ENCODE peak calls at places on chromosomes 7 and 10, in nine cellular contexts. E is kidney, T is suprapubic skin, N is AG04450, U is cardiac fibroblast, I is left ventricle myocardium inferior, A is adrenal gland, M is PC-9, J is breast epithelium. D is an unnamed sample.

GRCh38 chr10:119620771-119621384 is 24.1 kb upstream of the TIAL1 start:
- DNase-seq in J (no peak), M (no peak), N (no peak), I (no peak), U (no peak), T (no peak), E (no peak), A (no peak), D (no peak)

GRCh38 chr7:55441002-55441401 is 75.9 kb downstream of the LANCL2 start:
- DNase-seq in M (no peak), A (no peak), I (no peak), U (no peak), J (no peak), N (no peak), T (no peak), E (no peak), D (no peak)

GRCh38 chr7:142795339-142795863 is 24.6 kb downstream of the PRSS2 start:
- DNase-seq in M (peak), N (no peak), T (peak), E (peak), I (no peak), U (no peak), J (no peak), A (peak), D (no peak)

GRCh38 chr10:6674282-6674681 is 94.2 kb upstream of the PRKCQ start:
- DNase-seq in A (no peak), N (no peak), U (no peak), J (no peak), M (no peak), E (no peak), I (no peak), T (no peak), D (no peak)

GRCh38 chr10:125795111-125795510 is 19.5 kb upstream of the MMP21 start:
- DNase-seq in N (no peak), E (no peak), A (no peak), I (peak), T (no peak), U (no peak), M (no peak), J (no peak), D (no peak)

GRCh38 chr10:114607358-114607998 is 50.6 kb downstream of the ABLIM1 start:
- DNase-seq in N (no peak), I (no peak), M (no peak), J (no peak), U (peak), A (no peak), T (no peak), E (no peak), D (no peak)

GRCh38 chr7:16688249-16688648 is 42.3 kb downstream of the BZW2 start:
- DNase-seq in A (no peak), E (no peak), I (no peak), T (no peak), N (no peak), J (no peak), M (no peak), U (peak), D (no peak)

GRCh38 chr10:86535057-86535882 is 13.7 kb upstream of the WAPL start:
- DNase-seq in N (no peak), I (peak), U (peak), M (peak), A (peak), E (peak), J (peak), T (peak), D (peak)

GRCh38 chr7:150803161-150803860 is 2.7 kb downstream of the TMEM176A start:
- DNase-seq in J (no peak), T (no peak), M (no peak), U (no peak), E (no peak), I (no peak), N (no peak), A (no peak), D (no peak)

GRCh38 chr7:69932034-69932628 is 333.9 kb downstream of the AUTS2 start:
- DNase-seq in E (no peak), A (peak), N (peak), I (no peak), U (peak), M (no peak), T (no peak), J (no peak), D (no peak)

GRCh38 chr7:24843821-24844449 is 86.7 kb upstream of the GSDME start:
- DNase-seq in E (no peak), I (no peak), A (no peak), U (no peak), J (no peak), M (no peak), N (no peak), T (no peak), D (no peak)

GRCh38 chr10:44517635-44518034 is 132.7 kb upstream of the CXCL12 start:
- DNase-seq in J (no peak), A (no peak), E (no peak), I (no peak), U (peak), N (no peak), M (no peak), T (no peak), D (no peak)

GRCh38 chr10:33252794-33253203 is 81.7 kb downstream of the NRP1 start:
- DNase-seq in I (no peak), J (no peak), E (no peak), A (no peak), U (peak), M (no peak), N (peak), T (no peak), D (no peak)

GRCh38 chr10:69089638-69090599 is 2.0 kb downstream of the SRGN start:
- DNase-seq in U (peak), I (no peak), A (peak), T (no peak), J (no peak), N (no peak), M (no peak), E (no peak), D (no peak)

GRCh38 chr7:27107901-27108381 is 5.5 kb upstream of the HOXA2 start:
- DNase-seq in J (no peak), E (peak), I (no peak), A (no peak), U (no peak), M (no peak), N (no peak), T (peak), D (no peak)

GRCh38 chr10:132616995-132617780 is 79.6 kb downstream of the INPP5A start:
- DNase-seq in E (no peak), A (no peak), T (peak), J (peak), M (no peak), N (no peak), I (no peak), U (no peak), D (no peak)

GRCh38 chr10:3853547-3853989 is 68.6 kb upstream of the KLF6 start:
- DNase-seq in T (no peak), E (no peak), N (no peak), A (no peak), I (no peak), U (no peak), M (no peak), J (peak), D (peak)

GRCh38 chr7:11786186-11786585 is 45.8 kb downstream of the THSD7A start:
- DNase-seq in J (no peak), U (peak), T (no peak), I (no peak), A (no peak), N (no peak), E (no peak), M (peak), D (peak)

GRCh38 chr7:74579800-74580685 is 77.5 kb upstream of the GTF2I start:
- DNase-seq in E (no peak), J (no peak), M (peak), I (no peak), A (peak), T (no peak), U (peak), N (no peak), D (no peak)

GRCh38 chr10:125337510-125337909 is 177.1 kb upstream of the CTBP2 start:
- DNase-seq in A (no peak), M (no peak), J (no peak), I (no peak), E (no peak), U (no peak), N (no peak), T (no peak), D (no peak)

DNA sequence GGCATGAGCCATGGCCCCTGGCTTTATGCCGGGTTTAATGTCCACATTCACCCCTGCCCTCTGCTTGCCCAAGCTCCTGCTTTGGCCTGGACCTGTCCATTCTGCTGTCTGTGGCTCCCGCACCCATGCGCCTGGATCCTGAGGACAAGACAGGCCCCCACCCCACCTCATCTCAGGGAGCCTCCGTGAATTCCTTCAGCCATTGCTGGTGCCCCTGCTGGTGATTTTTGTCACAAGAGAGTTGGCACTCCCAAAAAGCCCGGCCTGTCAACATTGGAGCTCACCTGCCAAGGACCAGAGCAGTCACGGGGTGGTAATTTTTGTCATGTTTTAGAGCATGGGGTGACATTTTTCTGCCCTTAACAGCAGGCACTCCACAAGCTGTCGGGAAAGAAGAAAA is 127.5 kb upstream of the PLXNA4 start:
- DNase-seq in N (no peak), I (no peak), U (no peak), M (no peak), A (no peak), E (no peak), J (no peak), T (no peak), D (no peak)
- TF ChIP-seq CTCF in N (no peak), I (no peak), U (no peak), M (no peak), A (no peak), E (no peak), J (no peak), T (no peak), D (no peak)

GRCh38 chr10:100683004-100683403 is 62.4 kb upstream of the PAX2 start:
- DNase-seq in E (no peak), J (no peak), U (no peak), M (no peak), A (no peak), I (no peak), T (no peak), N (no peak), D (no peak)

GRCh38 chr10:100685331-100685730 is 60.1 kb upstream of the PAX2 start:
- DNase-seq in A (no peak), T (no peak), E (no peak), J (no peak), U (no peak), M (no peak), N (no peak), I (no peak), D (no peak)

GRCh38 chr10:100687143-100687953 is 58.0 kb upstream of the PAX2 start:
- DNase-seq in M (no peak), T (no peak), I (no peak), E (no peak), J (no peak), U (no peak), A (no peak), N (no peak), D (no peak)

GRCh38 chr10:100684688-100685235 is 60.6 kb upstream of the PAX2 start:
- DNase-seq in U (no peak), M (no peak), N (no peak), I (no peak), E (no peak), T (no peak), A (no peak), J (no peak), D (no peak)

DNA sequence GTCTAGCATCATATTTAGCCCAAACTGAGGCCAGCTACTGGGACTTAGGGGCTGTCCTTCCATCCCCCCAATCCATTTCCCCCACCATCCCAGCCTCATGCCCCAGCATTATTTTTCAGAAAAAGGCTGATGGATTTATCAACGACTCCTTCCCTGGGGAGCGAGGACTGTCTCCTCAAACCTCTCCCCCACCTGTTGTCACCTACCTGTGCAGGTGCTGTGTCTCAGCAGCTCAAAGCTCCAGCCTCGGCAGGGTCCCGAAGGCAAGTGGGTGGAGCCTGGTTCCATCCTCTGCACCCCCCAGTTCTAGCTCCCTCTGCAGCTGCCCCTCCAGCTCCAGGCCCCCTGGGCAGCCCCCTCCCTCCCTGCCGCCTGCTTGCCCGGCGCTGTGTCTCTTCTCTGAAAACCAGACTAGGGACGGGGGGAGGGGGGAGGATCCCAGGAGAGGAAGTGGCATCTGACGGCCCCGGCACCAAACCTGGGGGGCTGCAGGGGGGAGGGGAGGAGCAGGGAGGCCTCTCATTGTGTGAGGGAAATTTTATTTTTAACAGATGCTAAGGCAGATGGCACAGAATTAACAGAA is 61.7 kb upstream of the PAX2 start:
- DNase-seq in I (no peak), J (no peak), N (no peak), U (no peak), M (no peak), E (no peak), T (no peak), A (no peak), D (no peak)
- H3K4me3 ChIP-seq in I (no peak), J (no peak), N (no peak), U (no peak), M (no peak), E (no peak), T (no peak), A (no peak), D (no peak)

DNA sequence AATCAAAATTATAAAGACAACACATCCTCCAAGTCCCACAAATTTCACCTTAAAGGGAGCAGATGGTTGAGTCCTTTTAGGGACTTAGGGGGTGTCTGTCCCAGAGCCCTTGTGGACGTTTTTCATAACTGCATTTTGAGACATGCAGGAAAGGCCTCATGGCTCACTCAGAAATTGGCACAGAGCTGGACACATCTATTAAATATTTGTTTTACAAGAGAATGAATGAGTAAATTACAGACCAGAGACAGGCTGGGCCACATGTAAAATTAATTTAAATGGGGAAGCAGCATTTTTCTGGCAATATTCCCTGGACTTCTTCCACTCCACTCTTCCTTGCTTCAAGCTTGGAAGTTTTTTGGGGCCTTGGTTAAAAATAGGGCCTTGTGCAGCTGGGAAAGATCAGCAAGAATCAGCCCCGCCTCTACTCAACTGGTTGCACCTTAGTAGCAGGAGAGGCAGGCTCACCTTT is 20.0 kb downstream of the LAMB1 start:
- DNase-seq in N (no peak), I (no peak), T (no peak), J (no peak), A (no peak), U (peak), M (no peak), E (no peak), D (peak)
- TF ChIP-seq CTCF in N (peak), I (peak), T (no peak), J (no peak), A (no peak), U (peak), M (no peak), E (no peak), D (peak)

GRCh38 chr10:50987934-50988333 is 86.4 kb upstream of the PRKG1 start:
- DNase-seq in E (no peak), J (no peak), T (no peak), M (no peak), I (no peak), N (no peak), U (no peak), A (no peak), D (no peak)

GRCh38 chr10:50990568-50991495 is 83.5 kb upstream of the PRKG1 start:
- DNase-seq in M (no peak), T (peak), A (no peak), E (peak), N (peak), U (peak), I (peak), J (no peak), D (no peak)

GRCh38 chr10:50991496-50992355 is 82.6 kb upstream of the PRKG1 start:
- DNase-seq in E (peak), M (no peak), T (peak), A (no peak), J (peak), I (peak), N (no peak), U (peak), D (no peak)

GRCh38 chr10:50992356-50992866 is 81.9 kb upstream of the PRKG1 start:
- DNase-seq in I (no peak), M (no peak), U (peak), T (no peak), N (no peak), E (peak), J (no peak), A (no peak), D (no peak)

DNA sequence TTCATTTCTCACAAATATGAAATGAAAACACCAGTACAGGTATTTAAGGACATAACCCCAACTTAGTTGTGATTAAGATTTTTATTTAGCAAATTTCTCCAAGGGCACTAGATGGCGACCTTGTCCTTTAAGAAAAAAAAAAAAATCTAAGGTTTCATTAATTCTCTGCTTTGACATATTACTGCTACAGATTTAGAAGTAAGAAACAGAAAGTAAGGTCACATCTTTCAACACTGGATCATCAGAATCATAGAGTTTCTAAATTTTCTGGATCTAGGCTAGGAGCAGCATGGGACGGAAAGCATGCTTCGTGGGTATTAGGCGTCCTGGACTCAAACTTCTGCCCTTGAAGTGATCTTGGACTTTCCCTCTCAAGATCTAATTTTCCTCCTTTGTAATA is 85.5 kb upstream of the PRKG1 start:
- DNase-seq in M (no peak), I (no peak), N (no peak), T (no peak), E (no peak), U (peak), A (no peak), J (no peak), D (no peak)
- H3K4me3 ChIP-seq in M (no peak), I (peak), N (no peak), T (no peak), E (peak), U (peak), A (no peak), J (no peak), D (no peak)

GRCh38 chr10:59719374-59719773 is 9.7 kb upstream of the SLC16A9 start:
- DNase-seq in M (no peak), A (no peak), I (no peak), N (no peak), U (no peak), J (no peak), E (no peak), T (no peak), D (no peak)
- TF ChIP-seq CTCF in M (peak), A (no peak), I (no peak), N (peak), U (no peak), J (no peak), E (no peak), T (no peak), D (no peak)

GRCh38 chr7:44978511-44979366 is at the start of gene MYO1G:
- DNase-seq in E (peak), T (peak), J (no peak), I (peak), A (no peak), N (no peak), M (no peak), U (no peak), D (no peak)

GRCh38 chr7:44977956-44978355 is 859 bp downstream of the MYO1G start:
- DNase-seq in A (no peak), T (peak), E (peak), M (no peak), I (no peak), J (no peak), U (no peak), N (no peak), D (no peak)

GRCh38 chr7:44981035-44981706 is 2.4 kb upstream of the MYO1G start:
- DNase-seq in J (no peak), U (no peak), N (no peak), T (peak), A (no peak), M (no peak), E (peak), I (no peak), D (no peak)

GRCh38 chr7:44980393-44981034 is 1.7 kb upstream of the MYO1G start:
- DNase-seq in N (no peak), T (peak), M (no peak), J (no peak), A (no peak), U (peak), E (peak), I (no peak), D (no peak)

DNA sequence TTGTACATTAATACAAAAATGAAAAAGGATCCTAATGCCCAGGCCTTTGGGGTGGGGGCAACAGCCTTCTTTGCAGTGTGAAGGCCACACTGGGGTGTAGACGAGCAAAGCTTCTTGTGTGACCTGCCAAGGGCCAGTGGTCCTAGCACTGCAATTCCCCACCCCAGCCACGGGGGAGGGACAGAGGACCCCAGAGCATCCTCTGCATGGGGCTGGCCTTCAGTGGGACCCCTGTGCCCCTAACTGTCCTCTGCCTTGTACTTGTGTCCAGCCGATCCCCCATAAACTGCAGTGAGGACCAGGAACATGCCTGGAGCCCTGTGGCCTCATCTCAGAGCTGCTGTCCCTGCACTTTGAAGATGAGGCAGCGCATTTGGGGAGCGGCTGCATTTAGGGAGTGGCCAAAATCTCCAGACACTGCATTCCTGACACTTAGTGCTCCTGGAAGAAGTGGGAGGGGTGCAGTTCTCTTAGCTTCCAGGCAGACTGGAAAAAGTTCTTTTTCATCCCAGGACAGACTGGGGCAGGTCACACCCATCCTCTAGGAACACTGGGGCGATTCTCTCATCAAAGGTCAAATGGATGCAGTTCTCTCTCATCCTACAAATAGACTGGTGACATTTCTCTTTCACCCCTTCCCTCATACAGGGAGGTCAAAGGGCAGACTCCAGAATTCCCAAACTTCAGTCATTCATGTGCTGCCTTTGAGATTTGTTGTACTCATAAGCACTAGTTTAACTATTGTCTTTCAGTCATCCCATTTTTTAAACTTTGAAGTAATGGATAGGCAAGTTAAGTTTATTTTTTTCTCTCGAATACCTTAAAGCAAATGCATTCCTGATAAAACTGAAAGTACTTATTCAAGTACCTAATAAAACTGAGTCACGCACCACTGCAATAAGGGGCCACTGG is 922 bp upstream of the MYO1G start:
- DNase-seq in T (peak), I (no peak), J (no peak), A (no peak), N (no peak), U (no peak), E (peak), M (no peak), D (no peak)
- H3K4me3 ChIP-seq in T (no peak), I (no peak), J (no peak), A (no peak), N (no peak), U (no peak), E (no peak), M (no peak), D (no peak)

GRCh38 chr10:95290801-95291633 is at the start of gene PDLIM1:
- DNase-seq in E (peak), I (peak), U (peak), J (peak), A (peak), T (peak), N (no peak), M (peak), D (peak)
- TF ChIP-seq CTCF in E (peak), I (peak), U (no peak), J (peak), A (no peak), T (peak), N (peak), M (no peak), D (peak)